ENCODE peak calls at places on chromosomes 3 and 15, in seven cellular contexts. S is naive thymus-derived CD8-positive, alpha-beta T cell; X is NCI-H146; R is activated CD4-positive, alpha-beta T cell treated with anti-CD3 and anti-CD28 coated beads, Interleukin-2, amount 10 ng/mL, durations not matched to agents 7 days and 5 days; A is left cardiac atrium; Y is effector memory CD8-positive, alpha-beta T cell; H is vagina. P is an unnamed sample.

GRCh38 chr3:52405066-52405465 is 39.8 kb downstream of the SEMA3G start:
- DNase-seq in S (no peak), X (no peak), A (peak; percentile 15), Y (no peak), H (no peak), R (no peak), P (no peak)

GRCh38 chr15:40493089-40493840 is 22.5 kb downstream of the CHST14 start:
- DNase-seq in S (no peak), R (peak; percentile 57), A (no peak), X (no peak), Y (no peak), H (no peak), P (peak; percentile 52)

GRCh38 chr3:50817756-50818518 is 143.2 kb downstream of the DOCK3 start:
- DNase-seq in Y (no peak), X (no peak), S (no peak), R (no peak), A (no peak), H (no peak), P (no peak)

GRCh38 chr3:79006077-79006476 is 761.7 kb downstream of the ROBO1 start:
- DNase-seq in S (no peak), A (no peak), X (peak; percentile 4), H (no peak), Y (no peak), R (no peak), P (no peak)

GRCh38 chr3:97138914-97139541 is 324.6 kb downstream of the EPHA6 start:
- DNase-seq in A (no peak), S (no peak), H (no peak), R (no peak), Y (no peak), X (no peak), P (no peak)

GRCh38 chr3:72591522-72592421 is 256.5 kb downstream of the SHQ1 start:
- DNase-seq in S (no peak), H (no peak), R (no peak), Y (no peak), A (peak; percentile 49), X (no peak), P (no peak)

GRCh38 chr15:79341361-79341760 is 30.4 kb downstream of the TMED3 start:
- DNase-seq in S (no peak), X (no peak), R (no peak), H (no peak), A (no peak), Y (no peak), P (no peak)

GRCh38 chr3:149564079-149564478 is 89.6 kb downstream of the TM4SF4 start:
- DNase-seq in Y (no peak), S (no peak), R (no peak), H (no peak), X (no peak), A (no peak), P (no peak)

GRCh38 chr3:109118584-109118983 is 650 bp upstream of the MORC1 start:
- DNase-seq in S (no peak), H (no peak), R (no peak), X (no peak), Y (no peak), A (no peak), P (no peak)

GRCh38 chr3:9070961-9071360 is 107.7 kb upstream of the RAD18 start:
- DNase-seq in H (no peak), S (no peak), Y (no peak), X (no peak), A (no peak), R (no peak), P (no peak)

GRCh38 chr3:16480861-16481569 is 32.5 kb downstream of the RFTN1 start:
- DNase-seq in Y (no peak), H (no peak), A (no peak), R (no peak), S (no peak), X (no peak), P (peak; percentile 42)

GRCh38 chr3:123385072-123385471 is 63.8 kb downstream of the ADCY5 start:
- DNase-seq in A (no peak), H (no peak), R (no peak), X (peak; percentile 38), S (no peak), Y (no peak), P (no peak)

GRCh38 chr3:51778554-51778953 is 483 bp downstream of the IQCF6 start:
- DNase-seq in R (no peak), X (no peak), A (no peak), H (no peak), S (no peak), Y (no peak), P (no peak)

GRCh38 chr15:41944313-41944940 is 27.9 kb downstream of the EHD4 start:
- DNase-seq in H (no peak), S (no peak), R (no peak), X (no peak), A (peak; percentile 67), Y (no peak), P (no peak)

GRCh38 chr3:161890147-161890625 is 393.6 kb downstream of the OTOL1 start:
- DNase-seq in S (no peak), X (no peak), H (no peak), A (no peak), Y (no peak), R (no peak), P (no peak)

GRCh38 chr3:66763294-66763693 is 234.8 kb upstream of the KBTBD8 start:
- DNase-seq in X (no peak), S (no peak), Y (no peak), R (no peak), A (no peak), H (peak; percentile 93), P (no peak)

GRCh38 chr3:183308746-183309145 is 55.7 kb downstream of the B3GNT5 start:
- DNase-seq in Y (no peak), R (no peak), S (no peak), X (no peak), A (no peak), H (no peak), P (no peak)

GRCh38 chr3:129576514-129577345 is 29.7 kb downstream of the PLXND1 start:
- DNase-seq in Y (peak; percentile 84), X (peak; percentile 83), S (peak; percentile 79), A (no peak), H (no peak), R (peak; percentile 56), P (peak; percentile 89)

GRCh38 chr3:100108464-100109079 is 5.7 kb downstream of the FILIP1L start:
- DNase-seq in A (no peak), H (no peak), X (no peak), R (no peak), Y (no peak), S (no peak), P (no peak)

GRCh38 chr3:49629451-49629850 is 44.7 kb upstream of the APEH start:
- DNase-seq in A (no peak), X (no peak), S (no peak), Y (no peak), R (no peak), H (no peak), P (no peak)

GRCh38 chr15:55267401-55268053 is 22.1 kb downstream of the RAB27A start:
- DNase-seq in X (peak; percentile 1), H (no peak), R (peak; percentile 74), A (peak; percentile 57), Y (peak; percentile 73), S (peak; percentile 80), P (peak; percentile 82)

GRCh38 chr3:45760878-45761711 is 35.2 kb downstream of the SLC6A20 start:
- DNase-seq in A (no peak), Y (peak; percentile 25), S (no peak), R (peak; percentile 35), X (peak; percentile 63), H (peak; percentile 84), P (peak; percentile 23)

P was measured in central memory CD4-positive, alpha-beta T cell.